ENCODE peak calls at places on chromosomes 13 and 19, in seven cellular contexts. W, C, R, U, D, Y and H are unnamed samples.

GRCh38 chr19:38850976-38851621 is 1.3 kb upstream of the HNRNPL start:
- DNase-seq in W (peak; percentile 48), C (peak; percentile 66), D (no peak), R (no peak), U (no peak), Y (no peak), H (no peak)

GRCh38 chr13:75788494-75788991 is 152.4 kb downstream of the LMO7 start:
- DNase-seq in U (no peak), C (no peak), R (peak; percentile 52), Y (no peak), D (no peak), W (peak; percentile 33), H (peak; percentile 71)

GRCh38 chr13:77620138-77620537 is 77.3 kb upstream of the SLAIN1 start:
- DNase-seq in C (no peak), R (no peak), Y (no peak), D (no peak), U (no peak), W (no peak), H (no peak)

GRCh38 chr19:40257096-40257517 is 28.0 kb downstream of the AKT2 start:
- DNase-seq in W (peak; percentile 40), U (no peak), D (no peak), Y (no peak), R (peak; percentile 91), C (no peak), H (no peak)

GRCh38 chr19:12664406-12665280 is 1.9 kb downstream of the MAN2B1 start:
- DNase-seq in R (no peak), Y (no peak), U (no peak), W (no peak), D (no peak), C (peak; percentile 53), H (no peak)

GRCh38 chr19:46390121-46390858 is 23.1 kb downstream of the CCDC8 start:
- DNase-seq in Y (no peak), R (no peak), U (no peak), C (no peak), D (no peak), W (no peak), H (no peak)

GRCh38 chr13:97855570-97855970 is 97.9 kb upstream of the IPO5 start:
- DNase-seq in W (peak; percentile 60), U (peak; percentile 60), D (no peak), R (peak; percentile 54), C (peak; percentile 50), Y (peak; percentile 47), H (peak; percentile 78)

GRCh38 chr13:110306340-110306959 is 507 bp downstream of the COL4A1 start:
- DNase-seq in R (no peak), C (no peak), Y (no peak), W (no peak), D (no peak), U (no peak), H (no peak)

GRCh38 chr19:18385675-18386542 is at the start of gene GDF15:
- DNase-seq in R (peak; percentile 85), C (peak; percentile 97), U (peak; percentile 41), W (peak; percentile 40), D (peak; percentile 80), Y (peak; percentile 87), H (peak; percentile 78)

GRCh38 chr19:42081584-42082258 is 5.8 kb downstream of the ZNF574 start:
- DNase-seq in R (no peak), C (peak; percentile 67), W (no peak), Y (peak; percentile 95), U (peak; percentile 25), D (no peak), H (no peak)

GRCh38 chr19:49413348-49413747 is 9.9 kb downstream of the PTH2 start:
- DNase-seq in U (no peak), D (no peak), C (no peak), R (no peak), W (peak; percentile 45), Y (no peak), H (no peak)

GRCh38 chr19:12994701-12995595 is at the start of gene NFIX:
- DNase-seq in R (no peak), W (peak; percentile 77), D (peak; percentile 66), U (no peak), C (no peak), Y (no peak), H (no peak)

GRCh38 chr19:35935911-35936737 is at the start of gene LRFN3:
- DNase-seq in R (no peak), Y (peak; percentile 94), W (peak; percentile 67), D (peak; percentile 66), C (peak; percentile 76), U (peak; percentile 39), H (no peak)

GRCh38 chr13:79318664-79319063 is 87.4 kb downstream of the RBM26 start:
- DNase-seq in W (no peak), C (no peak), Y (no peak), U (no peak), R (no peak), D (no peak), H (no peak)

GRCh38 chr19:29887498-29887897 is 54.5 kb upstream of the URI1 start:
- DNase-seq in R (no peak), Y (no peak), W (no peak), U (no peak), D (no peak), C (no peak), H (no peak)

GRCh38 chr13:67147257-67148218 is 82.6 kb downstream of the PCDH9 start:
- DNase-seq in Y (no peak), W (peak; percentile 15), D (no peak), C (no peak), R (no peak), U (peak; percentile 35), H (no peak)

GRCh38 chr19:17775991-17776803 is 18.7 kb upstream of the B3GNT3 start:
- DNase-seq in R (peak; percentile 55), U (no peak), W (no peak), Y (no peak), D (no peak), C (no peak), H (no peak)

GRCh38 chr19:2385053-2385721 is 25.1 kb downstream of the TMPRSS9 start:
- DNase-seq in D (no peak), U (peak; percentile 75), R (peak; percentile 81), C (peak; percentile 88), Y (peak; percentile 81), W (no peak), H (peak; percentile 52)

GRCh38 chr19:10384580-10384979 is 4.2 kb upstream of the TYK2 start:
- DNase-seq in U (no peak), C (no peak), R (no peak), Y (no peak), D (no peak), W (no peak), H (no peak)
- TF ChIP-seq CTCF in U (no peak), C (no peak), R (no peak), Y (no peak), D (no peak), W (no peak), H (no peak)

GRCh38 chr19:7636317-7636690 is 606 bp upstream of the STXBP2 start:
- DNase-seq in C (no peak), Y (no peak), U (no peak), R (no peak), W (no peak), D (no peak), H (no peak)

GRCh38 chr19:7638802-7639465 is 2.0 kb downstream of the STXBP2 start:
- DNase-seq in D (no peak), W (no peak), Y (no peak), U (no peak), R (no peak), C (no peak), H (no peak)

GRCh38 chr19:7637374-7638256 is 705 bp downstream of the STXBP2 start:
- DNase-seq in D (no peak), W (no peak), U (no peak), Y (peak; percentile 25), C (no peak), R (no peak), H (no peak)

GRCh38 chr19:7635670-7636069 is 1.2 kb upstream of the STXBP2 start:
- DNase-seq in D (no peak), U (no peak), W (no peak), C (no peak), Y (no peak), R (no peak), H (no peak)

DNA sequence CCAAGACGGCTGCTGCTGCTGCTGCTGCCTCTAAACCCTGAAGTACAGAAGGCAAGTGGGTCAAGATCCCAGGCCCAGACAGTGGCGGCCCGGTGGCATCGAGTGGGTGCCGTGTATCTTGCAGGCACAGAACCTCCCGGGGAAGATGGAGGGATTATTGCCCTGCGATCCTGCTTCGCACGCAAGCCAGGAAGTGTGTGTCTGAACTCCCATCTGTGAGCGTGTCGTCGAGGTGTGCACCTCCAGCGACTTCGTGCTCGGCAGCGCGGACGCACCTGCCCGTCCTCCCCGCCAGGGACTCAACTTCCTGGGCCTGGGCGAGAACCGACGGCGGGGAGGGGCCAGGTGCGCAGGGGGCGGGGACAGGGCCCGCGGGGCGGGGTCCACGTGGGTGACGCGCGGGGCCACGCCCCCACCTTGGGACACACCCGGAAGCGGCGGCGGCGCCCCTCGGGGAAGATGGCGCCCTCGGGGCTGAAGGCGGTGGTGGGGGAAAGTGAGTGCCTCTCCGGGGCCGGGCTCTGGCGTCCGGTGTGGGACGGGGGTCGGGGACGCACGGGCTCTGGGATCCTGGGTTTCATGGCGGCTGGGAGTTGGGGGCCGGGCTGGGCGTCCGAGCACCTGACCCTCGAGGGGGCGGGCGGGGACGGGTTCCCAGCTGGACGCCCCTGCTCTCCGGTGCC is at the start of gene STXBP2:
- DNase-seq in D (peak; percentile 44), C (peak; percentile 88), Y (peak; percentile 77), R (peak; percentile 69), U (peak; percentile 47), W (no peak), H (no peak)
- TF ChIP-seq CTCF in D (no peak), C (peak; percentile 11), Y (no peak), R (no peak), U (no peak), W (no peak), H (no peak)

GRCh38 chr19:15195381-15195964 is 5.3 kb downstream of the NOTCH3 start:
- DNase-seq in R (peak; percentile 89), U (peak; percentile 84), W (peak; percentile 55), D (peak; percentile 74), Y (peak; percentile 33), C (peak; percentile 77), H (peak; percentile 29)
- TF ChIP-seq CTCF in R (peak; percentile 35), U (peak; percentile 36), W (no peak), D (peak; percentile 13), Y (no peak), C (peak; percentile 23), H (peak; percentile 3)

GRCh38 chr19:48255376-48256303 is at the start of gene CARD8:
- DNase-seq in U (peak; percentile 77), R (peak; percentile 82), W (peak; percentile 88), D (peak; percentile 83), C (peak; percentile 88), Y (peak; percentile 88), H (no peak)
- TF ChIP-seq CTCF in U (no peak), R (no peak), W (no peak), D (peak; percentile 31), C (no peak), Y (no peak), H (no peak)